ENCODE peak calls at places on chromosomes 1 and 21, in five cellular contexts. N is brain microvascular endothelial cell, T is pancreas, H is upper lobe of right lung, U is epithelial cell of proximal tubule. B is an unnamed sample.

GRCh38 chr21:36460866-36461265 is 19.1 kb downstream of the CLDN14 start:
- DNase-seq in T (no peak), U (no peak), N (no peak), H (no peak), B (no peak)

GRCh38 chr1:44243782-44244495 is 30.7 kb downstream of the DMAP1 start:
- DNase-seq in N (no peak), U (no peak), T (no peak), H (no peak), B (no peak)

GRCh38 chr1:95407864-95408291 is 173.9 kb downstream of the RWDD3 start:
- DNase-seq in H (no peak), U (no peak), T (no peak), N (no peak), B (no peak)

GRCh38 chr1:54285815-54286214 is 85.8 kb downstream of the MRPL37 start:
- DNase-seq in T (no peak), U (no peak), N (no peak), H (no peak), B (no peak)

GRCh38 chr1:23480187-23481025 is 3.6 kb downstream of the ASAP3 start:
- DNase-seq in H (no peak), U (no peak), N (no peak), T (no peak), B (no peak)

GRCh38 chr1:204446413-204447111 is 34.9 kb upstream of the PPP1R15B start:
- DNase-seq in N (peak; percentile 53), U (no peak), H (peak; percentile 79), T (peak; percentile 77), B (no peak)

GRCh38 chr1:30782361-30783243 is 25.0 kb upstream of the LAPTM5 start:
- DNase-seq in U (no peak), H (peak; percentile 85), N (no peak), T (peak; percentile 73), B (no peak)

GRCh38 chr1:117262976-117263375 is 52.2 kb upstream of the VTCN1 start:
- DNase-seq in H (no peak), U (no peak), N (no peak), T (no peak), B (no peak)

GRCh38 chr1:54859687-54860391 is 27.2 kb downstream of the DHCR24 start:
- DNase-seq in U (no peak), T (no peak), H (no peak), N (peak; percentile 27), B (no peak)

GRCh38 chr1:210743038-210743437 is 390.9 kb downstream of the KCNH1 start:
- DNase-seq in N (no peak), U (no peak), H (no peak), T (no peak), B (no peak)

GRCh38 chr1:201025571-201026002 is 2.1 kb upstream of the KIF21B start:
- DNase-seq in H (no peak), N (peak; percentile 30), T (no peak), U (no peak), B (no peak)

GRCh38 chr21:22456241-22456640 is 1458.0 kb downstream of the NCAM2 start:
- DNase-seq in U (no peak), T (no peak), N (no peak), H (no peak), B (no peak)

GRCh38 chr1:86648255-86648654 is 56.1 kb upstream of the SH3GLB1 start:
- DNase-seq in N (peak; percentile 36), H (no peak), T (no peak), U (peak; percentile 82), B (peak; percentile 21)

GRCh38 chr1:29389533-29390041 is 153.3 kb downstream of the PTPRU start:
- DNase-seq in N (no peak), U (no peak), T (no peak), H (no peak), B (no peak)

GRCh38 chr1:231139659-231140650 is 21.9 kb upstream of the TRIM67 start:
- DNase-seq in T (peak; percentile 62), H (no peak), N (peak; percentile 97), U (no peak), B (peak; percentile 77)

GRCh38 chr1:114082047-114082630 is 71.5 kb downstream of the SYT6 start:
- DNase-seq in U (no peak), N (no peak), H (no peak), T (no peak), B (no peak)

GRCh38 chr1:235597867-235598553 is 51.6 kb downstream of the GNG4 start:
- DNase-seq in H (no peak), U (no peak), T (no peak), N (peak; percentile 60), B (no peak)

GRCh38 chr1:18635833-18636671 is 5.4 kb downstream of the PAX7 start:
- DNase-seq in T (no peak), H (no peak), N (no peak), U (no peak), B (no peak)

GRCh38 chr1:113913887-113914664 is 8.9 kb downstream of the DCLRE1B start:
- DNase-seq in H (no peak), U (no peak), T (no peak), N (no peak), B (no peak)

GRCh38 chr21:34911360-34911759 is 137.7 kb downstream of the RUNX1 start:
- DNase-seq in T (no peak), H (no peak), U (no peak), N (no peak), B (no peak)

GRCh38 chr1:241451981-241452380 is 67.6 kb downstream of the FH start:
- DNase-seq in N (no peak), H (no peak), U (no peak), T (no peak), B (no peak)

GRCh38 chr21:43835061-43835460 is 30.0 kb upstream of the AGPAT3 start:
- DNase-seq in U (no peak), T (no peak), N (no peak), H (no peak), B (no peak)

DNA sequence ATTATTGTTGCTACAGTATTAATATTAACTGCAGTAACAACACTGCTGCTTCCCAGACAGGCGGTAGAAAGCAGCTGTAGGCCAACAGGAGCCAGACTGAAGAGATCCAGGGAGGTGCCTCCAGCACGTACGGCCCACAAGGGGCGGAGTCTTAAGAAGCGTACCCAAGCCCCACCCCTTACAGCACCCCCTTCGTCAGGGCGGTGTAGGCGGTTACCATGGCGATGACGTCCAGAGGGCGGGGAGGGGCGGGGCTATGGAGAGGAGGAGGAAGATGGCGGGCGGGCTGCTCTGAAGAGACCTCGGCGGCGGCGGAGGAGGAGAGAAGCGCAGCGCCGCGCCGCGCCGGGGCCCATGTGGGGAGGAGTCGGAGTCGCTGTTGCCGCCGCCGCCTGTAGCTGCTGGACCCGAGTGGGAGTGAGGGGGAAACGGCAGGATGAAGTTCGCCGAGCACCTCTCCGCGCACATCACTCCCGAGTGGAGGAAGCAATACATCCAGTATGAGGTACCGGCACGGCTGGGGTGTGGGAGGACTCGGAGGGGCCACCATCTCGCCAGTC is at the start of gene XPR1:
- DNase-seq in U (peak; percentile 90), T (peak; percentile 98), N (peak; percentile 99), H (peak; percentile 99), B (peak; percentile 89)
- TF ChIP-seq CTCF in U (peak; percentile 35), T (no peak), N (peak; percentile 60), H (peak; percentile 45), B (peak; percentile 41)

DNA sequence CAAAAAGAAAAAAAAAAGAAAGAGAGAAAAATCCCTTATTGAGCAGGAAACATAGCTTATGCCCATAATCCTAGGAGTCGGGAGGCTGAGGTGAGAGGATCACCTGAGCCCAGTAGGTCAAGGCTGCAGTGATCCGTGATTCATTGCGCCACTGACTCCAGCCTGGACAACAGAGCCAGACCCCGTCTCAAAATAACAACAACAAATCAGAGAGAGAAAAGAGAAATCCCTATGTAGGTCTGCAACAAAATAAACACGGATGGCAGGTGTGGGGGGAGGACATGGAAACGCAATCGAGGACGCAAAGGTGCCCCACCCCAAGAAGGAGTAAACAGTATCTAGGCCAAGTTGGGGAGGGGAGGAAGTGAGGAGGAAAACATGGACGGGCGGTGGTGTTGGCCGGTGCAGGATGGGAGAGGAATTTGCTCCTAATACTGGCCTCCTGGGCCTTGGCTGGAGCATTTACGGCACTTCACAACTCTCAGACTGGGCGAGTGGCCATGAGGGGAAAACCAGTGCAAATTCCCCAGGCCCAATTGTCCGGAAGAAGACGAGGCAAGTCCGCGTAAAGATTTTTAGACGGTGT is 612 bp upstream of the CHTOP start:
- DNase-seq in H (no peak), N (no peak), U (no peak), T (no peak), B (no peak)
- H3K4me3 ChIP-seq in H (peak overlapping the region; percentile 77), N (peak overlapping the region; percentile 41), U (peak overlapping the region; percentile 97), T (no peak overlapping the region), B (peak overlapping the region; percentile 10)

DNA sequence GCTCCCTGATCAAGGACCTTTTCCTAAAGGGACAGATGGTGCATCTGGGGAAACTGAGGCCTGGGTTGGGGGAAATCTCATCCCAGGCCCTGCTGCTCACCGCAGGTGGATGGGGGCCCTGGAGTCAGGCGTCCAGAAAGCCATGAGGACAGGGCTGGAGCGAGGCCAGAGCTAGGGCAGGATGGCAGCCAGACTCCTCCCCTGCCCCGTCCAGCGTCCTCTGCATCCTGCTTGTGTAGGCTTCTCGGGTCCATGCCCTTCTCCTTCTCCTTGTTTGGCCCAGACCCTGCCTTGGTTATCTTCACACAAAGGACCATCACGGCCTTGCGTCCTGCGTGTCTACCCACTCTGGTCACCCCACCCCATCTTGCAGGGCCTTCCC is 43.0 kb downstream of the TRIM11 start:
- DNase-seq in H (peak; percentile 48), U (no peak), N (no peak), T (peak; percentile 17), B (no peak)
- TF ChIP-seq CTCF in H (no peak), U (no peak), N (no peak), T (no peak), B (no peak)

GRCh38 chr1:5821496-5822176 is 170.6 kb downstream of the NPHP4 start:
- DNase-seq in H (peak; percentile 28), U (no peak), N (no peak), T (no peak), B (no peak)

GRCh38 chr1:5819391-5820025 is 172.7 kb downstream of the NPHP4 start:
- DNase-seq in T (no peak), U (no peak), N (no peak), H (peak; percentile 51), B (no peak)

GRCh38 chr1:5822726-5823125 is 169.5 kb downstream of the NPHP4 start:
- DNase-seq in N (no peak), T (no peak), U (no peak), H (peak; percentile 43), B (no peak)

GRCh38 chr1:5820026-5820421 is 172.2 kb downstream of the NPHP4 start:
- DNase-seq in U (no peak), H (peak; percentile 54), N (no peak), T (no peak), B (no peak)

GRCh38 chr1:5822266-5822665 is 170.0 kb downstream of the NPHP4 start:
- DNase-seq in H (peak; percentile 26), T (no peak), U (no peak), N (no peak), B (no peak)
- H3K4me3 ChIP-seq in H (no peak overlapping the region), T (no peak overlapping the region), U (no peak overlapping the region), N (no peak overlapping the region), B (no peak overlapping the region)

GRCh38 chr1:42846257-42847110 is at the start of gene ZNF691:
- DNase-seq in H (peak; percentile 94), U (peak; percentile 91), N (peak; percentile 99), T (peak; percentile 89), B (peak; percentile 93)
- TF ChIP-seq CTCF in H (peak; percentile 53), U (peak; percentile 47), N (peak; percentile 69), T (no peak), B (peak; percentile 68)

B was measured in BJ.